ENCODE peak calls at places on chromosome 10, in nine cellular contexts. D, Y, G, M, J, U, R, O and W are unnamed samples.

GRCh38 chr10:77837925-77838595 is 88.5 kb downstream of the DLG5 start:
- DNase-seq in D (no peak), J (no peak), M (no peak), O (peak; percentile 21), U (no peak), Y (no peak), R (no peak), G (no peak), W (no peak)

GRCh38 chr10:22308390-22308789 is 7.8 kb upstream of the COMMD3 start:
- DNase-seq in D (no peak), J (no peak), R (no peak), Y (no peak), U (no peak), M (no peak), O (no peak), G (no peak), W (no peak)

GRCh38 chr10:93851169-93851568 is 42.6 kb upstream of the SLC35G1 start:
- DNase-seq in M (no peak), U (no peak), Y (no peak), J (no peak), R (no peak), D (no peak), O (no peak), G (no peak), W (no peak)

GRCh38 chr10:64486149-64486548 is 964.9 kb downstream of the REEP3 start:
- DNase-seq in J (no peak), U (no peak), O (no peak), D (no peak), R (no peak), M (no peak), G (no peak), Y (no peak), W (no peak)

GRCh38 chr10:130339911-130340310 is 203.7 kb downstream of the GLRX3 start:
- DNase-seq in R (no peak), J (no peak), G (no peak), Y (no peak), M (no peak), O (no peak), D (no peak), U (no peak), W (no peak)

GRCh38 chr10:93512565-93512964 is 16.2 kb downstream of the CEP55 start:
- DNase-seq in J (no peak), R (no peak), M (no peak), Y (no peak), D (no peak), U (no peak), G (no peak), O (no peak), W (no peak)

GRCh38 chr10:81570878-81571794 is 303.9 kb upstream of the NRG3 start:
- DNase-seq in R (no peak), J (no peak), M (no peak), D (no peak), O (no peak), G (no peak), U (no peak), Y (no peak), W (no peak)

GRCh38 chr10:44172883-44173557 is 211.9 kb downstream of the CXCL12 start:
- DNase-seq in J (no peak), R (no peak), D (no peak), Y (no peak), M (no peak), O (no peak), U (no peak), G (no peak), W (no peak)

GRCh38 chr10:113441220-113441619 is 111.6 kb upstream of the HABP2 start:
- DNase-seq in D (no peak), J (no peak), G (no peak), R (no peak), U (no peak), O (no peak), Y (peak; percentile 11), M (no peak), W (no peak)

GRCh38 chr10:47421057-47421952 is 37.2 kb upstream of the ZNF488 start:
- DNase-seq in U (no peak), G (no peak), Y (no peak), M (no peak), O (no peak), D (no peak), J (no peak), R (no peak), W (no peak)

GRCh38 chr10:71250405-71250804 is 38.0 kb downstream of the UNC5B start:
- DNase-seq in U (no peak), D (no peak), G (no peak), J (no peak), M (no peak), Y (no peak), O (no peak), R (no peak), W (no peak)

GRCh38 chr10:31000071-31000787 is 31.4 kb downstream of the ZNF438 start:
- DNase-seq in G (no peak), J (no peak), M (no peak), U (no peak), Y (no peak), O (no peak), D (no peak), R (no peak), W (no peak)

GRCh38 chr10:103513383-103514060 is 20.0 kb downstream of the NEURL1 start:
- DNase-seq in R (no peak), U (no peak), M (peak; percentile 5), G (no peak), O (no peak), J (no peak), Y (no peak), D (no peak), W (no peak)

GRCh38 chr10:132579027-132579859 is 41.7 kb downstream of the INPP5A start:
- DNase-seq in O (no peak), U (no peak), M (no peak), Y (no peak), D (no peak), R (no peak), J (no peak), G (no peak), W (no peak)

GRCh38 chr10:103507235-103508191 is 14.0 kb downstream of the NEURL1 start:
- DNase-seq in J (no peak), R (no peak), U (peak; percentile 82), O (no peak), Y (peak; percentile 35), M (no peak), G (no peak), D (no peak), W (no peak)

GRCh38 chr10:1368772-1369171 is 312.6 kb downstream of the WDR37 start:
- DNase-seq in G (peak; percentile 65), M (peak; percentile 81), D (peak; percentile 23), Y (peak; percentile 15), R (peak; percentile 86), U (peak; percentile 44), O (peak; percentile 16), J (no peak), W (no peak)

GRCh38 chr10:70773965-70774809 is 11.0 kb downstream of the TBATA start:
- DNase-seq in G (no peak), Y (no peak), O (no peak), U (no peak), R (no peak), D (no peak), M (peak; percentile 19), J (no peak), W (peak; percentile 2)

GRCh38 chr10:112361951-112362770 is 11.8 kb upstream of the ACSL5 start:
- DNase-seq in Y (no peak), U (no peak), O (no peak), D (no peak), J (no peak), G (no peak), R (peak; percentile 30), M (no peak), W (no peak)